ENCODE peak calls at places on chromosomes 7 and 10, in eight cellular contexts. G is neural crest cell; Q is uterus; P is HL-60; N is AG09319; M is astrocyte of the cerebellum; B is HT1080; Z is naive thymus-derived CD8-positive, alpha-beta T cell. C is an unnamed sample.
A peak's percentile ranks its signal among the peaks of the same experiment; 100 is the strongest.

GRCh38 chr10:23106508-23106907 is 11.1 kb downstream of the MSRB2 start:
- DNase-seq in N (no peak), B (no peak), P (no peak), Z (no peak), Q (no peak), M (no peak), G (no peak), C (no peak)

GRCh38 chr10:128035557-128035973 is 90.7 kb downstream of the MKI67 start:
- DNase-seq in Z (peak; percentile 48), G (peak; percentile 53), N (no peak), B (peak; percentile 37), P (peak; percentile 29), M (no peak), Q (no peak), C (peak; percentile 48)

GRCh38 chr7:1488016-1488415 is 16.2 kb downstream of the INTS1 start:
- DNase-seq in B (no peak), N (no peak), M (no peak), Z (no peak), Q (no peak), P (no peak), G (no peak), C (no peak)

GRCh38 chr7:30144659-30145321 is 10.0 kb downstream of the MTURN start:
- DNase-seq in Z (no peak), N (no peak), G (no peak), Q (no peak), P (no peak), B (no peak), M (no peak), C (no peak)

GRCh38 chr7:87886875-87887274 is 10.6 kb downstream of the DBF4 start:
- DNase-seq in P (no peak), G (no peak), Q (no peak), B (peak; percentile 20), Z (no peak), M (peak; percentile 43), N (peak; percentile 20), C (no peak)

GRCh38 chr10:7561216-7561893 is 105.4 kb downstream of the ITIH5 start:
- DNase-seq in G (no peak), N (no peak), Z (no peak), P (no peak), M (peak; percentile 45), Q (peak; percentile 68), B (no peak), C (no peak)

GRCh38 chr7:26861050-26861449 is 3.3 kb downstream of the SKAP2 start:
- DNase-seq in G (no peak), Q (no peak), P (no peak), N (no peak), Z (no peak), B (no peak), M (no peak), C (no peak)

GRCh38 chr7:142796001-142796500 is 25.3 kb downstream of the PRSS2 start:
- DNase-seq in G (no peak), P (no peak), Q (no peak), N (no peak), Z (no peak), M (no peak), B (no peak), C (no peak)

GRCh38 chr10:109773818-109774440 is 149.4 kb downstream of the XPNPEP1 start:
- DNase-seq in Z (no peak), B (peak; percentile 19), Q (no peak), M (peak; percentile 16), P (no peak), N (no peak), G (no peak), C (peak; percentile 22)

GRCh38 chr7:1537631-1538412 is 7.3 kb downstream of the MAFK start:
- DNase-seq in Z (no peak), Q (peak; percentile 96), P (peak; percentile 52), G (peak; percentile 68), B (peak; percentile 97), M (peak; percentile 91), N (peak; percentile 89), C (no peak)

GRCh38 chr10:130333185-130333584 is 197.0 kb downstream of the GLRX3 start:
- DNase-seq in M (no peak), G (no peak), P (no peak), Z (no peak), Q (no peak), N (no peak), B (peak; percentile 8), C (no peak)

GRCh38 chr10:17872191-17873091 is 63.3 kb downstream of the MRC1 start:
- DNase-seq in N (no peak), G (no peak), M (peak; percentile 6), P (no peak), Z (no peak), Q (no peak), B (peak; percentile 32), C (no peak)

GRCh38 chr7:149824748-149825566 is 13.2 kb upstream of the ZNF862 start:
- DNase-seq in Z (no peak), P (no peak), B (no peak), Q (no peak), G (no peak), N (no peak), M (no peak), C (no peak)

GRCh38 chr7:148306759-148307158 is 283.8 kb upstream of the C7orf33 start:
- DNase-seq in G (no peak), M (no peak), Z (no peak), B (no peak), N (no peak), P (no peak), Q (no peak), C (no peak)

GRCh38 chr7:97372882-97373281 is 255.4 kb downstream of the SDHAF3 start:
- DNase-seq in Z (no peak), B (no peak), Q (no peak), M (no peak), P (no peak), G (no peak), N (no peak), C (no peak)

GRCh38 chr10:128484041-128484440 is 357.8 kb upstream of the MKI67 start:
- DNase-seq in G (no peak), P (no peak), Z (no peak), Q (no peak), B (no peak), M (no peak), N (no peak), C (no peak)